ENCODE peak calls at places on chromosomes 16 and 17, in six cellular contexts. G is uterus, J is HCT116, Y is upper lobe of left lung, Q is PC-9, R is hepatocyte. A is an unnamed sample.

GRCh38 chr17:14336418-14336817 is 35.5 kb downstream of the HS3ST3B1 start:
- DNase-seq in G (no peak), R (no peak), J (no peak), Y (no peak), Q (no peak), A (no peak)

GRCh38 chr17:50055426-50056216 is at the start of gene ITGA3:
- DNase-seq in G (peak; percentile 71), Q (peak; percentile 96), R (peak; percentile 87), J (peak; percentile 98), Y (peak; percentile 96), A (peak; percentile 76)

GRCh38 chr17:4043862-4044261 is 79.6 kb upstream of the ATP2A3 start:
- DNase-seq in R (no peak), Q (no peak), G (no peak), J (no peak), Y (no peak), A (no peak)

GRCh38 chr16:4942481-4942880 is 5.5 kb upstream of the PPL start:
- DNase-seq in J (no peak), R (no peak), G (peak; percentile 36), Q (peak; percentile 4), Y (no peak), A (no peak)

GRCh38 chr16:75112281-75113045 is 4.1 kb downstream of the LDHD start:
- DNase-seq in G (no peak), Q (no peak), J (no peak), Y (peak; percentile 79), R (no peak), A (no peak)

GRCh38 chr16:12096162-12096781 is 119.7 kb downstream of the SNX29 start:
- DNase-seq in R (no peak), Q (no peak), J (no peak), G (no peak), Y (no peak), A (no peak)

GRCh38 chr17:36133629-36134259 is 30.1 kb downstream of the CCL4 start:
- DNase-seq in G (no peak), Q (no peak), Y (no peak), R (peak; percentile 85), J (no peak), A (no peak)

GRCh38 chr16:57667069-57667525 is 1.0 kb upstream of the ADGRG3 start:
- DNase-seq in R (no peak), Q (no peak), J (no peak), Y (no peak), G (no peak), A (no peak)

GRCh38 chr16:6861136-6861535 is 471.5 kb upstream of the RBFOX1 start:
- DNase-seq in Q (no peak), J (no peak), Y (no peak), R (no peak), G (no peak), A (no peak)

GRCh38 chr17:42655528-42655927 is 3.6 kb upstream of the TUBG2 start:
- DNase-seq in R (no peak), G (no peak), Y (no peak), Q (no peak), J (no peak), A (no peak)

GRCh38 chr16:85090166-85090565 is 22.1 kb downstream of the CIBAR2 start:
- DNase-seq in Y (no peak), J (no peak), Q (no peak), G (no peak), R (no peak), A (no peak)

GRCh38 chr16:83520596-83520995 is 287.2 kb upstream of the HSBP1 start:
- DNase-seq in J (no peak), G (no peak), R (no peak), Q (no peak), Y (no peak), A (no peak)

GRCh38 chr16:72049110-72049509 is 5.2 kb upstream of the HP start:
- DNase-seq in G (no peak), R (no peak), Q (no peak), Y (no peak), J (no peak), A (no peak)

GRCh38 chr17:12256380-12256995 is 235.8 kb downstream of the MAP2K4 start:
- DNase-seq in Q (no peak), R (peak; percentile 70), Y (no peak), G (peak; percentile 56), J (peak; percentile 37), A (peak; percentile 12)

GRCh38 chr17:46785696-46786095 is 32.8 kb downstream of the WNT3 start:
- DNase-seq in J (no peak), G (no peak), Y (no peak), R (peak; percentile 54), Q (peak; percentile 77), A (no peak)

GRCh38 chr17:5958850-5959249 is 111.3 kb upstream of the WSCD1 start:
- DNase-seq in G (no peak), J (no peak), Y (no peak), Q (no peak), R (no peak), A (no peak)

GRCh38 chr17:42347198-42347597 is 41.0 kb downstream of the STAT3 start:
- DNase-seq in G (peak; percentile 91), J (peak; percentile 22), R (no peak), Y (no peak), Q (peak; percentile 77), A (no peak)

GRCh38 chr16:27190316-27190871 is 12.9 kb upstream of the KDM8 start:
- DNase-seq in Q (no peak), R (no peak), G (no peak), Y (peak; percentile 57), J (no peak), A (no peak)

GRCh38 chr17:74008196-74008595 is 195.3 kb upstream of the RPL38 start:
- DNase-seq in Y (no peak), R (peak; percentile 36), J (peak; percentile 16), G (no peak), Q (no peak), A (no peak)

GRCh38 chr17:68589086-68589485 is 12.1 kb downstream of the FAM20A start:
- DNase-seq in J (no peak), G (no peak), Q (no peak), R (no peak), Y (no peak), A (no peak)

GRCh38 chr17:78430892-78431691 is 52.6 kb downstream of the PGS1 start:
- DNase-seq in Y (no peak), G (no peak), Q (no peak), R (no peak), J (no peak), A (no peak)

GRCh38 chr16:10541396-10541795 is 39.0 kb downstream of the EMP2 start:
- DNase-seq in R (no peak), J (no peak), Q (no peak), Y (no peak), G (no peak), A (no peak)

GRCh38 chr16:9901-10665 is 43.3 kb downstream of the POLR3K start:
- DNase-seq in Y (peak; percentile 80), Q (no peak), J (no peak), G (peak; percentile 41), R (no peak), A (no peak)

GRCh38 chr16:29012913-29013641 is 28.2 kb downstream of the LAT start:
- DNase-seq in J (no peak), R (no peak), Y (no peak), Q (peak; percentile 17), G (no peak), A (no peak)

DNA sequence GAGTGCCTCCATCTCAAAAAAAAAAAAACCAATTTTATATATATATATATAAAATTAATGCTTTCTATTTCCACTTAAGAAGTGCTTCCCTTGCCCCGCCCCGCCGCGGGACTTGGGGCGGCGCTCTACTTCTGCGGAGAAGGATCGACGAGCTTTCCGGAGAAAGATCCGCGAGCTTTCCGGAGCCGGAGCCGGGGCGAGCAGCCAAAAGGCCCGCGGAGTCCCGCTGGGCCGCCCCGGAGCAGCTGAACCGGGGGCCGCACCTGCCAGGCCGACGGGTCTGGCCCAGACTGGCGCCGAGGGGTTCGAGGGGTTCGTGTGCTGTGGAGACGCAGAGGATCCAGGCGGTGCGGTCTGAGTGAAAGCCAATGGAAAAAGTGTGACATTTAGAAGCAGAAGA is 50.7 kb downstream of the TBC1D26 start:
- DNase-seq in J (no peak), R (no peak), Q (no peak), Y (peak; percentile 92), G (peak; percentile 42), A (no peak)
- H3K4me3 ChIP-seq in J (no peak overlapping the region), R (no peak overlapping the region), Q (no peak overlapping the region), Y (no peak overlapping the region), G (peak overlapping the region; percentile 33), A (no peak overlapping the region)

DNA sequence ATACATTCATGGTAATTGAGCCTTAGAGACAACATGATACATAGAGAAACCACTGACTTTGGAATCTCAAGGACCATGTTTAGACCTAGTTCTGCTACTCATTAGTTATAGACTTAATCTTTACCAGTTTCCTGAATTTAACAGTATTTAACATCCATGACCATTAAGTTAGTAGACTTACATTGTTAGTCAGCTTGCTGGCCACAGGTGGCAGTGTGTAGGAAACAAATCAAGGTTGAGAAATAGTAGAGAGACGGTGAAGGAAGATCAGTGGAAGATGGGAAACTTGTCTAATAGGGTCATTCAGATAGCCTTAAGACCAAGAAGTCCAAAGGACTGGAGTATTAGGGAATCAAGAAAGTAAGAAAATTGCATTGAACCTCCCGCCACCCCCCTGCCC is 31.0 kb downstream of the OMG start:
- DNase-seq in Y (no peak), J (no peak), R (no peak), G (no peak), Q (no peak), A (no peak)
- TF ChIP-seq CTCF in Y (no peak), J (peak; percentile 36), R (peak; percentile 4), G (no peak), Q (peak; percentile 34), A (peak; percentile 40)

GRCh38 chr16:2233872-2234812 is 2.1 kb upstream of the DNASE1L2 start:
- DNase-seq in Y (peak; percentile 85), J (no peak), G (no peak), R (no peak), Q (no peak), A (peak; percentile 26)

GRCh38 chr16:2231016-2231931 is 5.0 kb upstream of the DNASE1L2 start:
- DNase-seq in G (no peak), R (no peak), Y (peak; percentile 70), J (no peak), Q (no peak), A (no peak)

GRCh38 chr16:2234813-2235170 is 1.5 kb upstream of the DNASE1L2 start:
- DNase-seq in Q (no peak), G (no peak), Y (no peak), J (no peak), R (no peak), A (no peak)

GRCh38 chr16:2232094-2232990 is 3.9 kb upstream of the DNASE1L2 start:
- DNase-seq in G (no peak), Q (no peak), J (no peak), Y (peak; percentile 65), R (no peak), A (no peak)

GRCh38 chr16:2233046-2233775 is 3.0 kb upstream of the DNASE1L2 start:
- DNase-seq in Y (no peak), Q (no peak), J (no peak), G (no peak), R (no peak), A (no peak)
- H3K36me3 ChIP-seq in Y (peaks cover 41% of the 10 kb centered on the region), Q (no peaks in the 10 kb centered on the region), J (peaks cover 19% of the 10 kb centered on the region), G (no peaks in the 10 kb centered on the region), R (no peaks in the 10 kb centered on the region), A (peaks cover 43% of the 10 kb centered on the region)

DNA sequence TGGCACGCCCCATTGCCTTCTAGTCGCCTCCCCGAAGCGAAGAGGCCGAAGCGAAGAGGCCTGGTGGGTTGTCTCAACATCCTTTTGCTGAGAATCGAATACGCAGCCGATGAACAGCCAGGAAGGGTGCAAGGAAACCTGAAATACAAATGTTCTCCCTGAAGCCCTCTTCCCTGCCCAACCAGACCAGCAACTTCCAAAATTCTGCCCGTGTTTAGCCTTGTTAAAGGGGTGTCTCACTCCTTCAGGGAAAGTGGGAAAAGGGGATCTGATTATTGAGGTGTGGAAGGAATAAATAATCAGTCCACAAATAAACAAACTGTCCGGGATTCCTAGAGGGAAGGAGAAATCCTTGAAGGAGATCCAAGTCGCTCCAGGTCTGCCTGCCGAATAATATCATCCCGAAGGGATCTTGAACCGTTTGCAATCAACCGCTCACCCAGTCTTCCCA is 1.4 kb upstream of the FOXC2 start:
- DNase-seq in R (no peak), Y (no peak), Q (no peak), J (no peak), G (no peak), A (no peak)
- H3K4me3 ChIP-seq in R (no peak overlapping the region), Y (no peak overlapping the region), Q (no peak overlapping the region), J (no peak overlapping the region), G (no peak overlapping the region), A (no peak overlapping the region)

A was measured in GM06990.